ENCODE peak calls at places on chromosomes 4 and X, in five cellular contexts. One of them, this sample, is unnamed.

GRCh38 chrX:109312757-109313156 is 169.1 kb downstream of the GUCY2F start:
- DNase-seq in fibroblast of pulmonary artery: peak; percentile 5
- DNase-seq in NB4: no peak
- DNase-seq in astrocyte of the spinal cord: no peak
- DNase-seq in omental fat pad: no peak
- DNase-seq in this sample: no peak

GRCh38 chr4:1973661-1974060 is 35.1 kb downstream of the NELFA start:
- DNase-seq in fibroblast of pulmonary artery: no peak
- DNase-seq in NB4: no peak
- DNase-seq in astrocyte of the spinal cord: no peak
- DNase-seq in omental fat pad: no peak
- DNase-seq in this sample: peak; percentile 10

GRCh38 chrX:130176354-130176776 is 4.6 kb downstream of the RAB33A start:
- DNase-seq in fibroblast of pulmonary artery: no peak
- DNase-seq in NB4: no peak
- DNase-seq in astrocyte of the spinal cord: no peak
- DNase-seq in omental fat pad: no peak
- DNase-seq in this sample: no peak

GRCh38 chr4:55553442-55553841 is 6.7 kb upstream of the CLOCK start:
- DNase-seq in fibroblast of pulmonary artery: peak; percentile 59
- DNase-seq in NB4: no peak
- DNase-seq in astrocyte of the spinal cord: peak; percentile 43
- DNase-seq in omental fat pad: peak; percentile 28
- DNase-seq in this sample: no peak

GRCh38 chr4:21569638-21570037 is 378.9 kb downstream of the KCNIP4 start:
- DNase-seq in fibroblast of pulmonary artery: no peak
- DNase-seq in NB4: no peak
- DNase-seq in astrocyte of the spinal cord: no peak
- DNase-seq in omental fat pad: no peak
- DNase-seq in this sample: no peak

GRCh38 chr4:85953651-85954018 is 406.2 kb downstream of the MAPK10 start:
- DNase-seq in fibroblast of pulmonary artery: peak; percentile 63
- DNase-seq in NB4: no peak
- DNase-seq in astrocyte of the spinal cord: no peak
- DNase-seq in omental fat pad: no peak
- DNase-seq in this sample: no peak

GRCh38 chr4:27692098-27692679 is 831.5 kb downstream of the STIM2 start:
- DNase-seq in fibroblast of pulmonary artery: peak; percentile 49
- DNase-seq in NB4: peak; percentile 69
- DNase-seq in astrocyte of the spinal cord: peak; percentile 36
- DNase-seq in omental fat pad: no peak
- DNase-seq in this sample: no peak

GRCh38 chr4:111689214-111689613 is 456.0 kb upstream of the FAM241A start:
- DNase-seq in fibroblast of pulmonary artery: peak; percentile 68
- DNase-seq in NB4: peak; percentile 11
- DNase-seq in astrocyte of the spinal cord: peak; percentile 45
- DNase-seq in omental fat pad: no peak
- DNase-seq in this sample: no peak

GRCh38 chrX:29617276-29617675 is 598.1 kb upstream of the MAGEB2 start:
- DNase-seq in fibroblast of pulmonary artery: peak; percentile 20
- DNase-seq in NB4: no peak
- DNase-seq in astrocyte of the spinal cord: peak; percentile 44
- DNase-seq in omental fat pad: no peak
- DNase-seq in this sample: no peak

GRCh38 chrX:50756276-50756675 is 57.7 kb downstream of the SHROOM4 start:
- DNase-seq in fibroblast of pulmonary artery: no peak
- DNase-seq in NB4: no peak
- DNase-seq in astrocyte of the spinal cord: no peak
- DNase-seq in omental fat pad: no peak
- DNase-seq in this sample: no peak

GRCh38 chr4:5802565-5802964 is 90.3 kb downstream of the CRMP1 start:
- DNase-seq in fibroblast of pulmonary artery: no peak
- DNase-seq in NB4: no peak
- DNase-seq in astrocyte of the spinal cord: no peak
- DNase-seq in omental fat pad: no peak
- DNase-seq in this sample: no peak

DNA sequence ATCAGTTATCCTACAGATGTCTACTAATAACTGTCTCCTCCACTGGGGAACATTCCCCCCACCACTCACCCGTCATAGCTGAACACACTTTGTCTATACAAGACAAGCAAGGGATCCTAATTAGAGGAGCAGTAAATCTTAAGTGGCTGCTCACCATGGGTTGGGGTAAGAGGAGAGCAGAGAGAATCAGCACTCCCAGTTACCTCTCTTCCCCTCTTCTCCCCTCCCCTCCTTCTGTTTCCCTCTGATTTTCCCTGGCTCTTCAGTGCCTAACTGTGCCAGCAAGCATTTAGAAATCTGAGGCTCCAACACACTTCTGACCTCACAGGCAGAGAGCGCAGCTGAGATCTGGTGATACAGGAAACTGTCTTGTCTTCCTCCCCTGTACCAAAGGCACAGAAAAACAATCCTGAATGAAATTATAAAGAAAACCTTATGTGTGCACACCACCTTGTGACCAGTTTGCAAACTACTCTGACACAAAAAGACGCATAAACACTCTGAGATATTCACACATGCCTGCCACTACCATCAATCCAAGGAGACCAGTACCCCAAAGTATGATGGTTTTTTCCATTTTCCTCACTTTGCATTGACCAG is 82.5 kb upstream of the SMIM10 start:
- DNase-seq in fibroblast of pulmonary artery: peak; percentile 70
- DNase-seq in NB4: peak; percentile 49
- DNase-seq in astrocyte of the spinal cord: peak; percentile 35
- DNase-seq in omental fat pad: no peak
- DNase-seq in this sample: no peak
- TF ChIP-seq CTCF in fibroblast of pulmonary artery: peak; percentile 39
- TF ChIP-seq CTCF in NB4: peak; percentile 18
- TF ChIP-seq CTCF in astrocyte of the spinal cord: peak; percentile 29
- TF ChIP-seq CTCF in omental fat pad: no peak
- TF ChIP-seq CTCF in this sample: no peak

DNA sequence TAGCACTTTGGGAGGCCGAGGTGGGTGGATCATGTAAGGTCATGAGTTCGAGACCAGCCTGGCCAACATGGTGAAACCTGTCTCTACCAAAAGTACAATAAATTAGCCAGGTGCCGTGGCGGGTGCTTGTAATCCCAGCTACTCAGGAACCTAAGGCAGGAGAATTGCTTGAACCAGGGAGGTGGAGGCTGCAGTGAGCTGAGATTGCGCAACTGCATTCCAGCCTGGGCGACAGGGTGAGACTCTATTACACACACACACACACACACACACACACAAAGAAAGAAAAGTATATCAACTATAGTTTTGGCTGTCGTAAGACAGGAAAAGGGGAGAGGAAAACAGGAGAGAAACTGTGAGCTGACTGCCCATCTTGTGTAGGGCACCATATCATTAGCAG is 171.7 kb downstream of the ADAMTS3 start:
- DNase-seq in fibroblast of pulmonary artery: peak; percentile 56
- DNase-seq in NB4: no peak
- DNase-seq in astrocyte of the spinal cord: no peak
- DNase-seq in omental fat pad: no peak
- DNase-seq in this sample: no peak
- TF ChIP-seq CTCF in fibroblast of pulmonary artery: no peak
- TF ChIP-seq CTCF in NB4: no peak
- TF ChIP-seq CTCF in astrocyte of the spinal cord: no peak
- TF ChIP-seq CTCF in omental fat pad: no peak
- TF ChIP-seq CTCF in this sample: no peak

GRCh38 chrX:100829730-100830129 is 9.5 kb downstream of the CSTF2 start:
- DNase-seq in fibroblast of pulmonary artery: peak; percentile 73
- DNase-seq in NB4: peak; percentile 57
- DNase-seq in astrocyte of the spinal cord: peak; percentile 10
- DNase-seq in omental fat pad: no peak
- DNase-seq in this sample: no peak
- TF ChIP-seq CTCF in fibroblast of pulmonary artery: peak; percentile 12
- TF ChIP-seq CTCF in NB4: no peak
- TF ChIP-seq CTCF in astrocyte of the spinal cord: no peak
- TF ChIP-seq CTCF in omental fat pad: no peak
- TF ChIP-seq CTCF in this sample: no peak

DNA sequence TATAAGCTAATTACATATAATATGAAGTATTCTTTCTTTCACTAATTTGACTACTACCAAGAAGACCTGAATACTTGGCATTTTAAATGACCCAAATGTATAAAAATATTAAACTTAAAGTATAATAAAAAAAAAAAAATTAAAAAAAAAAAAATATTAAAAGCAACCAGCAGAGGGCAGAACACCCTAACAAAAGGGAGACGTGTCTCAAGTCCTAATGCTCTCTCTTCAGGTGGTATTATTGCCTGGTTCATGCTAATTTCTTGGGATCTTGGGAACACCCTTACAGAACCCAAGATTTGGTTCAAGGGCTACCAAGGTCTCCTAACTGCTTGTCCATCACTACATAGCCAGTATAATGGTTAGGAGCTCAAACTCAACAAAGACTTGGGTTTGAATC is 754.8 kb downstream of the RAB28 start:
- DNase-seq in fibroblast of pulmonary artery: peak; percentile 48
- DNase-seq in NB4: peak; percentile 41
- DNase-seq in astrocyte of the spinal cord: peak; percentile 24
- DNase-seq in omental fat pad: no peak
- DNase-seq in this sample: no peak
- TF ChIP-seq CTCF in fibroblast of pulmonary artery: peak; percentile 41
- TF ChIP-seq CTCF in NB4: no peak
- TF ChIP-seq CTCF in astrocyte of the spinal cord: peak; percentile 25
- TF ChIP-seq CTCF in omental fat pad: no peak
- TF ChIP-seq CTCF in this sample: peak; percentile 62

DNA sequence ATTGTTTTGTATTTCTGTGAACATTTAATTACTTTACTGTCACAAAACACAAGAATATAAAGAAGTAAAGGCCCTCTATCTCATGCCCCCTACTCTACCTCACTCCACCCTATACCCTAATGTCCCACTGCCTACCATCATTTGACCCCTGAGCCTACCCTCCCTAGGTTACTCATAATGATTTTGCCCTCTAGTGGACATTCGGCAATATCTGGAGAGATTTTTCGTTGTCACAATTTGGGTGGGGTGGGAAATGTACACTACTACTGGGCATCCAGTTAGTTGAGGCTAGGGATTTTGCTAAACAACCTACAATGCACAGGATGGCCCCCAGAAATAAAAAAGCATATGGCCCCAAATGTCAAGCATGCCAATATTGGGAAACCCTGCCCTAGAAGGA is 10.2 kb downstream of the TEX13A start:
- DNase-seq in fibroblast of pulmonary artery: no peak
- DNase-seq in NB4: no peak
- DNase-seq in astrocyte of the spinal cord: no peak
- DNase-seq in omental fat pad: no peak
- DNase-seq in this sample: no peak
- TF ChIP-seq CTCF in fibroblast of pulmonary artery: no peak
- TF ChIP-seq CTCF in NB4: no peak
- TF ChIP-seq CTCF in astrocyte of the spinal cord: no peak
- TF ChIP-seq CTCF in omental fat pad: no peak
- TF ChIP-seq CTCF in this sample: no peak

DNA sequence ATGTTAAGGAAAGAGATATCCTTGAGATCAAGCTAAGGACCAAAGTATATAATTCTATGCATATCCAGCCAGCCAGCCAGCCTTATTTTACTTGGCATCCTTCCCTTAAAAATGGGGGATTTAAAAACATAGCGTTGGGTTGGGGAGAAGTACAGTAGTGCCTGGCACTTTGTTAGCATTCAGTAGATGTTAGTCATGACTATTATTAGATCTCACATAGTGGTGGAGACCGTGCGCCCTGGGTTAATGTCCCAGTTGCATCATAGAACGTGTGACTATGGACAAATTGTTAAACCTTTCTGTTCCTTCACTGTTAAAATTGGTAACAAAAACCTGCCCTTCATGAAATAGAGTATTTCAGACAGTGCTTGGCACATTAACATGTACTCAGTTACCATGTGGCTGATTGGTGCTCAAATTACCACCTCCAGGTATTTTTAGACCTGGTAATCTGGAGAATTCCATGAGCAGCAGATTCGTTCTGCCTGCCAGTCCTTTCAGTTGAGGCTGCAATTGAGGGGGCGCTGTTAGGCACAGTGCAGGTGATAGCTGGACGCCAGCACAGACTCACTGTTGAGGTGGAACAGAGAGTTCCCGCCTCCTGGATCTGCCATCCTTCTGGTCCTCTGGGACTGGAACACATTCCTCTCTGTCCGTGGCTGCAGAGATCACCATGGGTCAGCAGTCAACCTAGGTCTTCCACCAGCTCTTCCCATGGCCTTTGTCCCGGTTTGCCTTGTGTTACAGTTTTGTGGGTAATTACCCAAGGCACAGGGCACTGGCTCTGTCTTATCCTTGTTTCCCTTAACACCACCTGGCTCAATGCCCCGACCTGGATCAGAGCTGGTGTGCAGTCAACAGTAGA is 31.7 kb downstream of the RBBP7 start:
- DNase-seq in fibroblast of pulmonary artery: peak; percentile 84
- DNase-seq in NB4: no peak
- DNase-seq in astrocyte of the spinal cord: peak; percentile 86
- DNase-seq in omental fat pad: no peak
- DNase-seq in this sample: no peak
- TF ChIP-seq CTCF in fibroblast of pulmonary artery: no peak
- TF ChIP-seq CTCF in NB4: no peak
- TF ChIP-seq CTCF in astrocyte of the spinal cord: no peak
- TF ChIP-seq CTCF in omental fat pad: no peak
- TF ChIP-seq CTCF in this sample: no peak

DNA sequence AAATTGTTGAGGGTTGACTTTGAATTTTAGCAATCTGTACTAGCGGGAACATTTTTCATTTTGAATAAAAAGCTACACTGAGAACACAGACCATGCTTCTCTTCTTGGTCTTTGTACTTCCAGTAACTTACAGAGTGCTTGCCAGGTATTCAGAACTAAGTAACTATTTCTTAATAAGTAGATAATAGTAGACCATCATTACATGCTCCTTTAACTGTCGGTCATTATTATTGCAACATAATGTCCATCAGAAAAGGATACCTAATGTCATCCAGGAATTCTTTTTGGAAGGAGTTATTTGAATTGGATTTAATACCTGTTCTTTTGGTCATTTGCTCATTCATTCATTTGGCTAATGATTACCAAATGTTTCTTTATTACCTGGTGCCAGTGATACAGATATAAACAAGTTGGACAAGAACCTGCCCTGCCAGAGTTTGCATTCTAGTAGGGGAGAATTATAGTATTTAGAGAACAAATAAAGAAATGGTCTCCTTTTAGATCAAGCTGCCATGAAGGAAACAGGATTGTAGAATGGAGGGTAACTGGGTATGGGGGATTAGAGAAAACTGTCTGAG is 32.7 kb downstream of the CWH43 start:
- DNase-seq in fibroblast of pulmonary artery: no peak
- DNase-seq in NB4: no peak
- DNase-seq in astrocyte of the spinal cord: no peak
- DNase-seq in omental fat pad: no peak
- DNase-seq in this sample: no peak
- TF ChIP-seq CTCF in fibroblast of pulmonary artery: no peak
- TF ChIP-seq CTCF in NB4: no peak
- TF ChIP-seq CTCF in astrocyte of the spinal cord: no peak
- TF ChIP-seq CTCF in omental fat pad: no peak
- TF ChIP-seq CTCF in this sample: no peak

This sample was measured in CD14-positive monocyte.